ENCODE peak calls at places on chromosome 22, in seven cellular contexts. X is GM04504, C is activated gamma-delta T cell treated with Interleukin-2 at 50 U/mL for 16 hours, G is NCI-H345, M is endodermal cell, O is bronchial epithelial cell, W is tibial artery. B is an unnamed sample.

GRCh38 chr22:45083659-45084305 is 74.0 kb upstream of the PHF21B start:
- DNase-seq in O (peak; percentile 77), X (peak; percentile 47), M (no peak), C (no peak), W (no peak), G (no peak), B (peak; percentile 11)

GRCh38 chr22:49632199-49633009 is 195.3 kb downstream of the BRD1 start:
- DNase-seq in W (no peak), C (no peak), M (peak; percentile 92), O (peak; percentile 4), G (peak; percentile 81), X (peak; percentile 16), B (peak; percentile 57)

GRCh38 chr22:47543447-47543846 is 781.0 kb downstream of the TBC1D22A start:
- DNase-seq in G (no peak), O (no peak), C (no peak), X (no peak), W (no peak), M (no peak), B (no peak)

GRCh38 chr22:26589845-26590524 is at the start of gene TPST2:
- DNase-seq in G (peak; percentile 70), M (peak; percentile 91), C (peak; percentile 74), O (peak; percentile 36), X (peak; percentile 50), W (peak; percentile 87), B (peak; percentile 68)

GRCh38 chr22:44381761-44382454 is 69.2 kb upstream of the SHISAL1 start:
- DNase-seq in X (no peak), M (peak; percentile 29), C (no peak), O (no peak), W (no peak), G (no peak), B (no peak)

GRCh38 chr22:30744224-30744623 is 49.5 kb downstream of the OSBP2 start:
- DNase-seq in W (no peak), G (no peak), C (no peak), M (no peak), X (no peak), O (no peak), B (no peak)

GRCh38 chr22:50151571-50152537 is 18.7 kb upstream of the PANX2 start:
- DNase-seq in M (peak; percentile 71), G (no peak), C (no peak), X (no peak), O (no peak), W (no peak), B (no peak)

GRCh38 chr22:37675930-37676571 is 615 bp downstream of the LGALS1 start:
- DNase-seq in X (no peak), W (peak; percentile 82), G (no peak), M (no peak), O (no peak), C (peak; percentile 24), B (peak; percentile 33)

GRCh38 chr22:37345863-37346514 is 63.7 kb downstream of the CYTH4 start:
- DNase-seq in W (no peak), M (no peak), G (no peak), X (peak; percentile 89), C (no peak), O (peak; percentile 12), B (peak; percentile 78)

GRCh38 chr22:49466926-49467590 is 360.6 kb downstream of the BRD1 start:
- DNase-seq in O (no peak), G (no peak), C (no peak), M (no peak), W (no peak), X (no peak), B (no peak)

GRCh38 chr22:39266398-39267030 is 21.7 kb upstream of the PDGFB start:
- DNase-seq in O (peak; percentile 12), W (no peak), C (no peak), M (no peak), G (no peak), X (no peak), B (peak; percentile 60)

GRCh38 chr22:29266564-29267461 is 968 bp downstream of the RHBDD3 start:
- DNase-seq in C (no peak), X (no peak), M (peak; percentile 74), W (peak; percentile 65), G (no peak), O (no peak), B (peak; percentile 52)

GRCh38 chr22:26066534-26066933 is 102.7 kb upstream of the SEZ6L start:
- DNase-seq in C (no peak), X (no peak), O (no peak), W (no peak), G (peak; percentile 82), M (peak; percentile 92), B (no peak)

GRCh38 chr22:21807545-21807944 is 59.9 kb downstream of the MAPK1 start:
- DNase-seq in X (no peak), G (peak; percentile 62), M (no peak), O (peak; percentile 22), W (no peak), C (no peak), B (peak; percentile 16)

GRCh38 chr22:28544431-28544868 is 135.2 kb downstream of the TTC28 start:
- DNase-seq in W (no peak), M (no peak), C (no peak), G (no peak), X (no peak), O (peak; percentile 66), B (peak; percentile 3)

GRCh38 chr22:47808236-47808845 is 1045.9 kb downstream of the TBC1D22A start:
- DNase-seq in M (peak; percentile 43), O (no peak), W (no peak), G (no peak), X (no peak), C (no peak), B (no peak)

B was measured in cardiac fibroblast.